ENCODE peak calls at places on chromosomes 11 and 22, in six cellular contexts. One of them, this sample, is unnamed.

GRCh38 chr11:119376197-119376847 is 5.2 kb downstream of the USP2 start:
- DNase-seq in left ventricle myocardium inferior: peak
- DNase-seq in aorta: no peak
- DNase-seq in body of pancreas: peak
- DNase-seq in right atrium auricular region: no peak
- DNase-seq in stomach: peak
- DNase-seq in this sample: peak

GRCh38 chr11:76152086-76152658 is 54.1 kb downstream of the WNT11 start:
- DNase-seq in left ventricle myocardium inferior: peak
- DNase-seq in aorta: peak
- DNase-seq in body of pancreas: peak
- DNase-seq in right atrium auricular region: peak
- DNase-seq in stomach: peak
- DNase-seq in this sample: peak

GRCh38 chr11:45919276-45919675 is 1.6 kb upstream of the PEX16 start:
- DNase-seq in left ventricle myocardium inferior: no peak
- DNase-seq in aorta: peak
- DNase-seq in body of pancreas: no peak
- DNase-seq in right atrium auricular region: no peak
- DNase-seq in stomach: no peak
- DNase-seq in this sample: peak

GRCh38 chr11:98630736-98631135 is 390.0 kb upstream of the CNTN5 start:
- DNase-seq in left ventricle myocardium inferior: no peak
- DNase-seq in aorta: no peak
- DNase-seq in body of pancreas: no peak
- DNase-seq in right atrium auricular region: no peak
- DNase-seq in stomach: no peak
- DNase-seq in this sample: no peak

GRCh38 chr11:19301336-19301735 is 60.6 kb upstream of the E2F8 start:
- DNase-seq in left ventricle myocardium inferior: no peak
- DNase-seq in aorta: no peak
- DNase-seq in body of pancreas: no peak
- DNase-seq in right atrium auricular region: no peak
- DNase-seq in stomach: no peak
- DNase-seq in this sample: no peak

GRCh38 chr22:37420656-37421467 is 6.4 kb downstream of the ELFN2 start:
- DNase-seq in left ventricle myocardium inferior: no peak
- DNase-seq in aorta: no peak
- DNase-seq in body of pancreas: no peak
- DNase-seq in right atrium auricular region: no peak
- DNase-seq in stomach: no peak
- DNase-seq in this sample: no peak

GRCh38 chr11:120131941-120132644 is 5.8 kb downstream of the TRIM29 start:
- DNase-seq in left ventricle myocardium inferior: peak
- DNase-seq in aorta: peak
- DNase-seq in body of pancreas: peak
- DNase-seq in right atrium auricular region: no peak
- DNase-seq in stomach: no peak
- DNase-seq in this sample: peak

GRCh38 chr22:42905217-42905616 is 48.1 kb upstream of the ARFGAP3 start:
- DNase-seq in left ventricle myocardium inferior: peak
- DNase-seq in aorta: no peak
- DNase-seq in body of pancreas: peak
- DNase-seq in right atrium auricular region: no peak
- DNase-seq in stomach: peak
- DNase-seq in this sample: no peak

GRCh38 chr11:73306069-73306468 is 2.0 kb upstream of the ARHGEF17 start:
- DNase-seq in left ventricle myocardium inferior: no peak
- DNase-seq in aorta: no peak
- DNase-seq in body of pancreas: no peak
- DNase-seq in right atrium auricular region: no peak
- DNase-seq in stomach: no peak
- DNase-seq in this sample: no peak

GRCh38 chr11:69799582-69799981 is 19.6 kb downstream of the FGF3 start:
- DNase-seq in left ventricle myocardium inferior: no peak
- DNase-seq in aorta: no peak
- DNase-seq in body of pancreas: no peak
- DNase-seq in right atrium auricular region: no peak
- DNase-seq in stomach: no peak
- DNase-seq in this sample: no peak

GRCh38 chr11:44775366-44776356 is 48.9 kb downstream of the TSPAN18 start:
- DNase-seq in left ventricle myocardium inferior: peak
- DNase-seq in aorta: peak
- DNase-seq in body of pancreas: peak
- DNase-seq in right atrium auricular region: no peak
- DNase-seq in stomach: peak
- DNase-seq in this sample: no peak

GRCh38 chr11:62556102-62556871 is 9.7 kb upstream of the AHNAK start:
- DNase-seq in left ventricle myocardium inferior: peak
- DNase-seq in aorta: peak
- DNase-seq in body of pancreas: peak
- DNase-seq in right atrium auricular region: peak
- DNase-seq in stomach: peak
- DNase-seq in this sample: peak

GRCh38 chr11:45022294-45023064 is 71.8 kb upstream of the TP53I11 start:
- DNase-seq in left ventricle myocardium inferior: no peak
- DNase-seq in aorta: no peak
- DNase-seq in body of pancreas: no peak
- DNase-seq in right atrium auricular region: peak
- DNase-seq in stomach: no peak
- DNase-seq in this sample: no peak

GRCh38 chr11:17786824-17787525 is 52.4 kb downstream of the KCNC1 start:
- DNase-seq in left ventricle myocardium inferior: no peak
- DNase-seq in aorta: peak
- DNase-seq in body of pancreas: no peak
- DNase-seq in right atrium auricular region: no peak
- DNase-seq in stomach: no peak
- DNase-seq in this sample: no peak

GRCh38 chr11:101127699-101128570 is 1.7 kb downstream of the PGR start:
- DNase-seq in left ventricle myocardium inferior: peak
- DNase-seq in aorta: peak
- DNase-seq in body of pancreas: peak
- DNase-seq in right atrium auricular region: peak
- DNase-seq in stomach: peak
- DNase-seq in this sample: peak

GRCh38 chr11:101126551-101127347 is 2.9 kb downstream of the PGR start:
- DNase-seq in left ventricle myocardium inferior: peak
- DNase-seq in aorta: peak
- DNase-seq in body of pancreas: no peak
- DNase-seq in right atrium auricular region: peak
- DNase-seq in stomach: no peak
- DNase-seq in this sample: no peak

GRCh38 chr11:101129203-101129943 is at the start of gene PGR:
- DNase-seq in left ventricle myocardium inferior: peak
- DNase-seq in aorta: peak
- DNase-seq in body of pancreas: peak
- DNase-seq in right atrium auricular region: peak
- DNase-seq in stomach: no peak
- DNase-seq in this sample: peak

GRCh38 chr11:101128571-101129202 is 926 bp downstream of the PGR start:
- DNase-seq in left ventricle myocardium inferior: no peak
- DNase-seq in aorta: peak
- DNase-seq in body of pancreas: no peak
- DNase-seq in right atrium auricular region: no peak
- DNase-seq in stomach: no peak
- DNase-seq in this sample: peak

GRCh38 chr11:101127348-101127698 is 2.3 kb downstream of the PGR start:
- DNase-seq in left ventricle myocardium inferior: peak
- DNase-seq in aorta: peak
- DNase-seq in body of pancreas: peak
- DNase-seq in right atrium auricular region: no peak
- DNase-seq in stomach: no peak
- DNase-seq in this sample: peak
- H3K27ac ChIP-seq in left ventricle myocardium inferior: peak
- H3K27ac ChIP-seq in aorta: peak
- H3K27ac ChIP-seq in body of pancreas: no peak
- H3K27ac ChIP-seq in right atrium auricular region: peak
- H3K27ac ChIP-seq in stomach: peak
- H3K27ac ChIP-seq in this sample: peak

DNA sequence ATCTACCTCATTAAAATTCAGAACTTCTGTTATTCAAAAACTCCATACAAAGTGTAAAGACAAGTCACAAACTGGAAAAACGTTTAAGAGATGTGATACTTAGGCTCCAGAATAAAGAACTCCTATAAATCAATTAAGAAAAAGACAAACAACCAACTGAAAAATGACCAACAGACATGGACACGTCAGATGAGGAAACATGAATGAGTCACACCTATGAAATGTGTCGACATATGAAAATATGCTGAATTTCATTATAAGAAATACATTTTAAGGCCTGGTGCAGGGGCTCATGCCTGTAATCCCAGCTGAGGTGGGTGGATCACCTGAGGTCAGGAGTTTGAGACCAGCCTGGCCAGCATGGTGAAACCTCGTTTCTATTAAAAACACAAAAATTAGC is 78.7 kb downstream of the ENTHD1 start:
- DNase-seq in left ventricle myocardium inferior: no peak
- DNase-seq in aorta: no peak
- DNase-seq in body of pancreas: no peak
- DNase-seq in right atrium auricular region: no peak
- DNase-seq in stomach: no peak
- DNase-seq in this sample: no peak
- H3K27ac ChIP-seq in left ventricle myocardium inferior: no peak
- H3K27ac ChIP-seq in aorta: no peak
- H3K27ac ChIP-seq in body of pancreas: no peak
- H3K27ac ChIP-seq in right atrium auricular region: no peak
- H3K27ac ChIP-seq in stomach: no peak
- H3K27ac ChIP-seq in this sample: no peak

GRCh38 chr11:35588627-35589026 is 29.6 kb upstream of the FJX1 start:
- DNase-seq in left ventricle myocardium inferior: no peak
- DNase-seq in aorta: no peak
- DNase-seq in body of pancreas: no peak
- DNase-seq in right atrium auricular region: peak
- DNase-seq in stomach: no peak
- DNase-seq in this sample: no peak
- H3K27ac ChIP-seq in left ventricle myocardium inferior: no peak
- H3K27ac ChIP-seq in aorta: no peak
- H3K27ac ChIP-seq in body of pancreas: no peak
- H3K27ac ChIP-seq in right atrium auricular region: no peak
- H3K27ac ChIP-seq in stomach: no peak
- H3K27ac ChIP-seq in this sample: no peak

GRCh38 chr22:31295413-31295812 is 3.1 kb upstream of the PIK3IP1 start:
- DNase-seq in left ventricle myocardium inferior: no peak
- DNase-seq in aorta: no peak
- DNase-seq in body of pancreas: no peak
- DNase-seq in right atrium auricular region: no peak
- DNase-seq in stomach: no peak
- DNase-seq in this sample: no peak

GRCh38 chr22:31296258-31296657 is 4.0 kb upstream of the PIK3IP1 start:
- DNase-seq in left ventricle myocardium inferior: no peak
- DNase-seq in aorta: no peak
- DNase-seq in body of pancreas: no peak
- DNase-seq in right atrium auricular region: no peak
- DNase-seq in stomach: no peak
- DNase-seq in this sample: no peak

GRCh38 chr22:31291403-31291715 is 929 bp downstream of the PIK3IP1 start:
- DNase-seq in left ventricle myocardium inferior: no peak
- DNase-seq in aorta: no peak
- DNase-seq in body of pancreas: no peak
- DNase-seq in right atrium auricular region: no peak
- DNase-seq in stomach: no peak
- DNase-seq in this sample: no peak

GRCh38 chr22:31291716-31292644 is at the start of gene PIK3IP1:
- DNase-seq in left ventricle myocardium inferior: peak
- DNase-seq in aorta: peak
- DNase-seq in body of pancreas: peak
- DNase-seq in right atrium auricular region: peak
- DNase-seq in stomach: peak
- DNase-seq in this sample: peak

GRCh38 chr22:31295831-31296230 is 3.5 kb upstream of the PIK3IP1 start:
- DNase-seq in left ventricle myocardium inferior: no peak
- DNase-seq in aorta: no peak
- DNase-seq in body of pancreas: no peak
- DNase-seq in right atrium auricular region: no peak
- DNase-seq in stomach: no peak
- DNase-seq in this sample: no peak
- H3K27ac ChIP-seq in left ventricle myocardium inferior: peak
- H3K27ac ChIP-seq in aorta: no peak
- H3K27ac ChIP-seq in body of pancreas: peak
- H3K27ac ChIP-seq in right atrium auricular region: peak
- H3K27ac ChIP-seq in stomach: no peak
- H3K27ac ChIP-seq in this sample: peak

This sample was measured in lower lobe of right lung.